ENCODE peak calls at places on chromosomes 4 and X, in seven cellular contexts. C is SK-N-SH, J is HCT116, K is IMR-90, M is GM12878, I is endothelial cell of umbilical vein, G is fibroblast of lung. X is an unnamed sample.

GRCh38 chr4:40731792-40732245 is 17.9 kb upstream of the NSUN7 start:
- DNase-seq in M (no peak), J (no peak), I (peak), G (no peak), K (no peak), C (peak), X (no peak)

GRCh38 chrX:51053741-51054140 is 143.2 kb downstream of the BMP15 start:
- DNase-seq in I (no peak), M (no peak), K (no peak), J (no peak), G (no peak), C (no peak), X (no peak)

GRCh38 chr4:14151099-14151498 is 523.6 kb upstream of the BOD1L1 start:
- DNase-seq in G (no peak), K (peak), M (no peak), J (no peak), I (no peak), C (no peak), X (no peak)

GRCh38 chrX:1321689-1322088 is 14.9 kb upstream of the IL3RA start:
- DNase-seq in G (no peak), C (no peak), I (no peak), M (no peak), J (no peak), K (no peak), X (no peak)

GRCh38 chr4:56388311-56388710 is 1.0 kb upstream of the AASDH start:
- DNase-seq in M (no peak), C (no peak), J (no peak), G (no peak), I (peak), K (no peak), X (no peak)

GRCh38 chrX:77900688-77901087 is 1.4 kb downstream of the COX7B start:
- DNase-seq in K (no peak), I (no peak), G (no peak), J (no peak), M (no peak), C (no peak), X (no peak)

GRCh38 chr4:143410015-143410414 is 73.3 kb downstream of the GAB1 start:
- DNase-seq in C (no peak), G (no peak), J (no peak), I (no peak), M (no peak), K (no peak), X (no peak)

GRCh38 chrX:65601530-65602281 is 65.7 kb upstream of the MSN start:
- DNase-seq in K (peak), G (peak), C (no peak), I (peak), J (no peak), M (no peak), X (no peak)

GRCh38 chr4:106312997-106313522 is 2.9 kb downstream of the TBCK start:
- DNase-seq in C (no peak), I (no peak), J (no peak), K (no peak), M (no peak), G (no peak), X (no peak)

GRCh38 chr4:185956546-185956945 is 112.4 kb upstream of the TLR3 start:
- DNase-seq in I (no peak), J (no peak), M (no peak), C (peak), K (no peak), G (no peak), X (no peak)

GRCh38 chrX:35562395-35562794 is 235.7 kb upstream of the MAGEB16 start:
- DNase-seq in G (no peak), J (no peak), I (no peak), K (no peak), C (no peak), M (no peak), X (peak)

GRCh38 chr4:65502151-65502691 is 168.1 kb downstream of the EPHA5 start:
- DNase-seq in I (peak), G (no peak), J (no peak), M (no peak), C (no peak), K (peak), X (no peak)

GRCh38 chr4:55032788-55033187 is 92.6 kb downstream of the KDR start:
- DNase-seq in G (peak), M (no peak), K (no peak), I (no peak), J (no peak), C (no peak), X (peak)

GRCh38 chr4:72360075-72360474 is 208.9 kb downstream of the ADAMTS3 start:
- DNase-seq in G (no peak), C (no peak), M (no peak), K (no peak), I (no peak), J (no peak), X (no peak)

GRCh38 chr4:120071192-120071795 is 4.6 kb upstream of the MAD2L1 start:
- DNase-seq in C (peak), K (peak), G (peak), I (peak), J (peak), M (no peak), X (peak)

GRCh38 chr4:80069108-80069836 is 3.8 kb downstream of the ANTXR2 start:
- DNase-seq in M (no peak), C (no peak), G (peak), K (peak), J (no peak), I (no peak), X (no peak)

GRCh38 chr4:42906906-42907774 is 14.6 kb downstream of the GRXCR1 start:
- DNase-seq in G (no peak), J (no peak), M (no peak), C (no peak), I (no peak), K (no peak), X (no peak)

GRCh38 chrX:96576358-96576757 is 108.3 kb upstream of the DIAPH2 start:
- DNase-seq in C (no peak), K (peak), G (peak), M (no peak), J (no peak), I (peak), X (no peak)

GRCh38 chrX:31714797-31715196 is 643.0 kb upstream of the FTHL17 start:
- DNase-seq in C (no peak), M (no peak), J (no peak), K (no peak), I (no peak), G (no peak), X (no peak)

GRCh38 chr4:119103263-119103662 is 32.4 kb upstream of the MYOZ2 start:
- DNase-seq in K (peak), I (peak), M (no peak), G (peak), J (peak), C (no peak), X (no peak)

GRCh38 chr4:22253431-22253830 is 262.4 kb downstream of the ADGRA3 start:
- DNase-seq in K (no peak), I (no peak), J (no peak), G (no peak), M (no peak), C (no peak), X (no peak)

GRCh38 chrX:28124416-28124815 is 143.2 kb upstream of the DCAF8L1 start:
- DNase-seq in K (peak), J (no peak), C (no peak), I (no peak), M (no peak), G (no peak), X (no peak)

GRCh38 chr4:23333556-23333945 is 556.3 kb downstream of the PPARGC1A start:
- DNase-seq in C (no peak), J (no peak), G (peak), I (no peak), M (no peak), K (peak), X (no peak)

GRCh38 chr4:23337292-23337691 is 552.6 kb downstream of the PPARGC1A start:
- DNase-seq in K (no peak), G (no peak), I (no peak), C (no peak), M (no peak), J (no peak), X (peak)

GRCh38 chr4:23332266-23332665 is 557.6 kb downstream of the PPARGC1A start:
- DNase-seq in M (no peak), C (no peak), J (no peak), K (no peak), G (no peak), I (no peak), X (no peak)

DNA sequence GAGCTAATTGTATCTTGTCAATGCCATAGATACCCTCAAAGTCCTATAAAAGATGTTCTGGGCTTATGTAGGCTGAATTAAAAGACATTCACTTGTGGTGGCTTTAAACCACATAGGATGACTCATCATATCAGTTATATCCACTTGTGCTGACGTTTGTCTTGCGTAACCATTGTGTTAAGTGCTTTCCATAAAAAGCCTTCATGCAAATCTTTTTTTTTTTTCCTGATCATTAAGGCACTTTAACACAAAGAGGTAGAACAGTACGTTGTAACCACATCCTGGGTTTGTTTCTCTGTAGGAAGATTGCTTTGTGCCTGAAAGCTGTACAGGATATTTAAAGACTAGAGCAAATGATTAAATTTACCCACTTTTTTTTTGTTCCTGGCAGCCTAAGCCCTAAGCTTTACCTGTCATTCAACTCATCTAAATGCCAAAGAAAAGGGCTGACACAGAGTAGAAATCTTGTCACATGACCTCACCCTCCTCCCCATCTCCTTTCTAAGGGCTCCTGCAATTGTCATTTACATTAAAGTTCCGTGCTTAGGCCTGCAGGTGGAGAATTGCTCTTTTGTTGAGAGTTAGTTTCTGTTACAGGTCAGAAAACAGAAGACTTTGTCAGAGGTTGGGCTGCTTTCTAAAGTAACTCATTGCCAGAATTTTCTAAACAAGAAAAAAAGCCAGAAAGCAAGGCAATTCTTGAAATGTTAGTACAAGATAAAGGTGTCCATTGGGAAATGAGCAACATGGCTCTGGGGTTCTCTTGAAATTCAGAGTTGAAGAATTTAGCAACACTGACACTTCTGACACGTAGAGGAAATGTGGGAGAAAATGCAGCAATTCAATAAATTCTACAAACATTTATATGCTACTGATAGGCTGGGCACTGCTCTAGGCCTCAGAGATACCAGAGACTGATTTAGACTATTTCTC is 555.6 kb downstream of the PPARGC1A start:
- DNase-seq in I (no peak), M (peak), G (peak), K (peak), J (no peak), C (no peak), X (peak)
- H3K9ac ChIP-seq in I (no peak), M (no peak), G (no peak), K (no peak), J (no peak), C (no peak), X (no peak)

DNA sequence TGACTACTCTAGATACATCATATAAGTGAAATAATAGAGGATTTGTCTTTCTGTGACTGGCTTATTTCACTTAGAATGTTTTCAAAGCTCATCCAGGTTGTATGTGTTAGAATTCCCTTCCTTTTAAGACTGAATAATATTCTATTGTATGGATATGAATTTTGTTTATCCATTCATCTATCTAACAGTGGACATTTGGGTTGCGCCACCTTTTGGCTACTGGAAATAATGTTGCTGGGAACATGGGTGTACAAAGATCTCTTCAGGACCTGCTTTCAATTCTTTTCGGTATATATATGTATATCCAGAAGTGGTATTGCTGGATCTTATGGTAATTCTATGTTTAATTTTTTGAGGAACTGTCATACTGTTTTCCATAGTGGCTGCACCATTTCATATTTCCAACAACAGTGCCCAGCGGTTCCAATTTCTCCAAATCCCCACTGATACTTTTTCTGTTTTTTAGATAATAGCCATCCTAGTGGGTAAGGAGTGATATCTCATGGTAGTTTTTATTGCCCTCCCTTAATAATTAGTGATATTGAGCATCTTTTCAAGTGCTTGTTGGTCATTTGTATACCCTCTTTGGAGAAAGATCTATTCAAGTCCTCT is 3.4 kb upstream of the SCD5 start:
- DNase-seq in I (peak), M (no peak), J (no peak), G (peak), C (peak), K (peak), X (no peak)
- TF ChIP-seq CTCF in I (peak), M (peak), J (peak), G (peak), C (peak), K (peak), X (peak)

DNA sequence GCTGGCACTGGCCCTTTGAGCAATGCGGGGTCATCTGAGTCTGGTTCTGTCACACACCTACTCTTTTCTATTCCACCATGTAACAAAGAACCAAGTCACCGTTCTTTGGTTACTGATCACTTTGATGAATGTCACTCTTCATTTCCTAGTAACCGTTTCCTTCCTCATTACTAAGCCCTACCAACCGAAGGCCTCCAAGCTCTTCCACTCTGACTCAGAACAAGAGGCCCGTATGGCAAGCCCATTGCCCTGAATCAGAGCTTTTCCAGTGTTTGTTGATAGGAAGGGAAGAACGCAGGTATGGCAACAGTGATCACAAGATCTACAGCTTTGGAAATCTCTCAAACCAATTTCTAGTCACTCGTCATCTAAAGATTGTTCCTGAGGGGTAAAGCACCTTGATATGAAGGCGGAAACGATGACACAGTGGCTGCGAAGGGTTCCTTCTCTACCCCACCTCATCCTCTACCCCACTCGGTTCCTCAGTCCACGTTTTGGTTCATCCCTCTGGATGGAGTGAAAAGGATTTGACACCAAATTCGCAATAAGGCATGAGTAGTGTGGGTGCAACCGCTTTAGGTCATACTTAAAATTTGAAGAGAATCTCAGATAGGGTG is 28.0 kb upstream of the CD40LG start:
- DNase-seq in I (no peak), M (no peak), J (no peak), C (no peak), G (no peak), K (no peak), X (no peak)
- H3K27ac ChIP-seq in I (no peak), M (no peak), J (no peak), C (no peak), G (no peak), K (no peak), X (no peak)

DNA sequence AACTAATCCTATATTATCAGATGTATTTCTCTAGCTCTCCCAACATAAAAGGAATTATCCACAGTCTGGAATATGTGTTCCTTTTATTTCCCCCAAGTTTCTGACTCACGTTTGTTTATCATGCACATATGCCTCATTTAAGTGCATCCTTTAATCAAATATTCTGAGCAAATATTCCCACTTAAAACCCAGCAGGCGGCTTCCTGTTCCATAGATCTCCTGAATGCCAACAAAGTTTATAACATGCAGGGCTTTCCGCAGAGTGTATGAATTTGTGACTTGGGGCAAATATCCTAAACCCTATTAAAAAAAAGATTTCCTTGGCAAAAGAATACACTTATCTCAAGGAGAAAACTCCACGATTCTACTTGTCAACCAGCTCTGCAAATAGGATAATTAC is 16.9 kb downstream of the GLRA2 start:
- DNase-seq in I (no peak), K (no peak), G (no peak), C (no peak), M (no peak), J (no peak), X (no peak)
- H3K9ac ChIP-seq in I (no peak), K (no peak), G (no peak), C (no peak), M (no peak), J (no peak), X (no peak)

GRCh38 chr4:152360045-152360410 is 175.9 kb downstream of the FBXW7 start:
- DNase-seq in K (peak), M (no peak), J (no peak), C (no peak), I (no peak), G (no peak), X (no peak)
- TF ChIP-seq CTCF in K (no peak), M (no peak), J (no peak), C (no peak), I (no peak), G (no peak), X (no peak)

DNA sequence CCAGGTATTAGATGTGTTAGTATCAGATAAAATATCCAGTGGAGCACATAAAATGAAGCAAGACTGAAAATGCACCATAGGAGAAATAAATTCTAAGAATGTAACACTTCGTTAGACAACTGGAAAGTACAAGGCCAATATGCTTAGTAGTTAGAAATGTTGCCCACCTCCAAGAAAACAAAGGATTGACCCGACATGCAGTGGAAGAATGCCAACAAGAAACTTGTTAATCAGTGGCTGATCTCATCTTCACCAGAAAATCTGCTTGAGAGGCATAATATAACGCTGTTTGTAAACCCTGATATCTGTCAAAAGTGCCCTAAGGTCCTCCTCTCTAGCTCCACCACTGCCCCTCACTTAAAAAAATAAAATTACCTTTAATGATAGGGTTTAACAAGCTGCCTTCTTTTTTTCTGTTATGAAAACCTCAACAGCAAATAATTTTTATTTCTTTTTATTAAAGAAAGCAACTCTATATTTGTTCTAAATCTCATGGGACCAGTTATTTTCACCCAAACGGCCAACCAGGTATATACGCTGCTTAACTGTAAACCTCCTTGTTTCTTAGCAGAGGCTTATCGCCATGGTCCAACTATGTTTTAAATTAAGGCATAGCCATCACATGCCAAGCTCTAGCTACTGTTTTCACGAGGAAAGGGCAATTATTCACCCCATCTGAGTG is 1.8 kb downstream of the RASGEF1B start:
- DNase-seq in K (no peak), C (no peak), I (no peak), G (no peak), J (no peak), M (no peak), X (no peak)
- H3K27ac ChIP-seq in K (no peak), C (no peak), I (no peak), G (no peak), J (no peak), M (no peak), X (no peak)

DNA sequence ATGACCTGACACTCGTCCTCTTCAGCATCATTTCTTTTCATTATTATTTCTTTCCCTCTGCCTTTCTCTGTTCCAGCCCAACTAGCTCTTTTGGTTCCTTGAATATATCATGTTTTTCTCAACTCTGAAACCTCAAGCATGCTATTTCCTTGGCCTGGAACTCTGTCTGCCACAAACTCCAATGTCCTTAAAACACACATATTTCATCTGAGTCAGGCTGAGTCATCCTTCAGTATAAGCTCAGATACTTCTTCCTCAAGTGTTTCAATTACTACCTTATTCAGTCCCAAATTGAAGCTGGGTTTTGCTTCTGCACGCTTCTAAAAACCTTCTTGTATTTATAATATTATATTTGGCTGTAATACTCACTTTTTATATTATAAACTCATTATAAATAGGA is 424.2 kb downstream of the PDGFC start:
- DNase-seq in M (no peak), I (peak), K (peak), G (peak), C (no peak), J (no peak), X (no peak)
- H3K9ac ChIP-seq in M (no peak), I (no peak), K (no peak), G (no peak), C (peak), J (no peak), X (no peak)

GRCh38 chrX:150568320-150569154 is at the start of gene MTM1:
- DNase-seq in M (peak), K (peak), I (peak), G (peak), C (peak), J (peak), X (peak)
- TF ChIP-seq CTCF in M (no peak), K (no peak), I (no peak), G (no peak), C (no peak), J (no peak), X (no peak)

X was measured in endodermal cell.